ENCODE peak calls at places on chromosomes 6 and 20, in nine cellular contexts. T is AG08395; Q is nucleus accumbens; B is activated T-cell treated with anti-CD3 and anti-CD28 coated beads, Interleukin-2, amount 50 U/mL, for 48 hours; O is H9; P is GM12891; E is GM03348; F is OCI-M1; J is T-helper 1 cell. Z is an unnamed sample.

GRCh38 chr6:110882824-110883554 is 8.4 kb downstream of the AMD1 start:
- DNase-seq in P (no peak), Q (no peak), J (no peak), B (no peak), T (no peak), O (no peak), E (no peak), F (no peak), Z (no peak)

GRCh38 chr6:53042112-53042511 is 23.1 kb upstream of the FBXO9 start:
- DNase-seq in J (no peak), Q (no peak), T (peak; percentile 71), P (no peak), B (no peak), O (no peak), F (peak; percentile 7), E (peak; percentile 66), Z (no peak)

GRCh38 chr20:40717343-40717865 is 28.4 kb upstream of the MAFB start:
- DNase-seq in O (no peak), B (no peak), F (no peak), P (no peak), J (no peak), E (no peak), Q (no peak), T (no peak), Z (no peak)

GRCh38 chr6:14074723-14075503 is 42.7 kb upstream of the CD83 start:
- DNase-seq in T (peak; percentile 20), B (no peak), P (no peak), J (peak; percentile 73), Q (no peak), E (peak; percentile 55), F (peak; percentile 85), O (no peak), Z (no peak)

GRCh38 chr6:33446356-33446755 is 8.0 kb upstream of the ZBTB9 start:
- DNase-seq in B (no peak), O (no peak), T (no peak), Q (no peak), J (no peak), F (no peak), E (no peak), P (no peak), Z (no peak)

GRCh38 chr6:133767571-133767970 is 121.3 kb upstream of the TCF21 start:
- DNase-seq in Q (no peak), P (no peak), O (no peak), B (no peak), F (no peak), T (no peak), J (no peak), E (no peak), Z (no peak)

GRCh38 chr6:169618526-169619490 is 83.0 kb downstream of the WDR27 start:
- DNase-seq in E (peak; percentile 69), J (no peak), Q (no peak), O (no peak), B (no peak), T (peak; percentile 78), P (no peak), F (no peak), Z (no peak)

GRCh38 chr6:5302995-5303622 is 41.8 kb downstream of the FARS2 start:
- DNase-seq in B (peak; percentile 65), T (no peak), P (peak; percentile 15), F (no peak), E (peak; percentile 17), O (peak; percentile 81), Q (no peak), J (peak; percentile 79), Z (peak; percentile 69)

GRCh38 chr6:3585320-3585935 is 128.6 kb upstream of the SLC22A23 start:
- DNase-seq in O (no peak), F (no peak), P (no peak), B (no peak), E (peak; percentile 74), J (peak; percentile 14), T (peak; percentile 72), Q (no peak), Z (no peak)

GRCh38 chr6:119479860-119480655 is 130.5 kb upstream of the MAN1A1 start:
- DNase-seq in Q (no peak), O (no peak), T (peak; percentile 5), J (no peak), E (peak; percentile 15), B (no peak), P (no peak), F (peak; percentile 89), Z (no peak)

GRCh38 chr6:118890997-118891790 is 2.8 kb upstream of the ASF1A start:
- DNase-seq in J (peak; percentile 20), P (no peak), B (no peak), E (no peak), Q (no peak), F (no peak), O (no peak), T (no peak), Z (no peak)

GRCh38 chr6:7697820-7698623 is 27.9 kb upstream of the BMP6 start:
- DNase-seq in F (peak; percentile 96), T (peak; percentile 76), Q (peak; percentile 14), E (peak; percentile 67), J (no peak), O (no peak), P (no peak), B (no peak), Z (no peak)

GRCh38 chr6:51983564-51983963 is 103.8 kb downstream of the PKHD1 start:
- DNase-seq in T (no peak), F (no peak), O (no peak), Q (no peak), E (no peak), J (no peak), B (no peak), P (no peak), Z (no peak)

GRCh38 chr6:15763364-15763763 is 100.5 kb upstream of the DTNBP1 start:
- DNase-seq in Q (no peak), P (no peak), F (no peak), E (no peak), O (no peak), J (no peak), B (no peak), T (no peak), Z (no peak)

GRCh38 chr6:159169193-159169555 is at the start of gene FNDC1:
- DNase-seq in F (no peak), E (peak; percentile 93), J (no peak), T (peak; percentile 66), O (peak; percentile 48), Q (peak; percentile 10), P (peak; percentile 80), B (peak; percentile 72), Z (no peak)

GRCh38 chr6:125994659-125995488 is 8.5 kb downstream of the TRMT11 start:
- DNase-seq in F (no peak), O (no peak), J (no peak), T (no peak), Q (no peak), P (no peak), B (no peak), E (no peak), Z (no peak)

GRCh38 chr20:56247954-56248782 is at the start of gene MC3R:
- DNase-seq in O (peak; percentile 79), P (peak; percentile 18), E (peak; percentile 58), J (peak; percentile 28), T (peak; percentile 27), F (peak; percentile 47), B (peak; percentile 42), Q (peak; percentile 18), Z (peak; percentile 80)

GRCh38 chr6:1285589-1286340 is 26.1 kb upstream of the FOXQ1 start:
- DNase-seq in Q (no peak), O (no peak), P (no peak), T (peak; percentile 82), J (no peak), B (no peak), E (peak; percentile 76), F (no peak), Z (no peak)

GRCh38 chr20:50821994-50822393 is 27.1 kb downstream of the BCAS4 start:
- DNase-seq in E (no peak), Q (no peak), J (no peak), B (no peak), F (no peak), T (no peak), P (no peak), O (no peak), Z (no peak)

GRCh38 chr6:109360791-109361190 is 21.5 kb downstream of the CD164 start:
- DNase-seq in F (peak; percentile 23), T (no peak), E (no peak), J (no peak), P (no peak), Q (no peak), B (no peak), O (no peak), Z (no peak)

GRCh38 chr20:40562031-40562430 is 127.0 kb downstream of the MAFB start:
- DNase-seq in J (no peak), B (no peak), E (no peak), T (peak; percentile 58), P (no peak), O (no peak), F (no peak), Q (peak; percentile 16), Z (no peak)

GRCh38 chr6:87074051-87074711 is 20.7 kb downstream of the CGA start:
- DNase-seq in F (no peak), J (no peak), T (no peak), Q (no peak), O (no peak), E (no peak), P (no peak), B (no peak), Z (no peak)

GRCh38 chr6:917939-918338 is 225.0 kb upstream of the EXOC2 start:
- DNase-seq in O (no peak), B (no peak), F (no peak), Q (no peak), T (no peak), J (no peak), E (no peak), P (no peak), Z (no peak)

GRCh38 chr6:170087946-170088348 is 202.9 kb downstream of the DLL1 start:
- DNase-seq in J (peak; percentile 85), F (no peak), Q (no peak), O (peak; percentile 30), T (no peak), B (peak; percentile 49), E (no peak), P (peak; percentile 81), Z (peak; percentile 7)

GRCh38 chr6:169567809-169568208 is 134.0 kb downstream of the WDR27 start:
- DNase-seq in B (no peak), T (no peak), Q (no peak), J (no peak), E (no peak), P (no peak), O (no peak), F (no peak), Z (no peak)

GRCh38 chr6:127513425-127513824 is 5.7 kb downstream of the MTCL3 start:
- DNase-seq in J (no peak), P (no peak), O (no peak), B (no peak), E (no peak), Q (no peak), F (no peak), T (no peak), Z (no peak)

GRCh38 chr6:33173228-33174180 is 18.8 kb downstream of the COL11A2 start:
- DNase-seq in P (no peak), J (no peak), Q (no peak), O (no peak), E (no peak), T (no peak), F (no peak), B (no peak), Z (no peak)

GRCh38 chr6:75563032-75563431 is 38.6 kb upstream of the SENP6 start:
- DNase-seq in O (peak; percentile 67), B (no peak), Q (no peak), J (peak; percentile 18), F (peak; percentile 71), P (no peak), E (no peak), T (peak; percentile 17), Z (no peak)

GRCh38 chr20:872855-873520 is 39.5 kb downstream of the FAM110A start:
- DNase-seq in F (no peak), B (no peak), E (no peak), Q (no peak), O (peak; percentile 80), T (no peak), P (no peak), J (no peak), Z (no peak)

GRCh38 chr6:147710890-147711289 is 202.4 kb downstream of the SAMD5 start:
- DNase-seq in B (no peak), P (no peak), O (no peak), J (no peak), Q (no peak), T (no peak), E (no peak), F (no peak), Z (no peak)

GRCh38 chr6:166676270-166676860 is 49.3 kb upstream of the RPS6KA2 start:
- DNase-seq in J (no peak), B (no peak), F (no peak), Q (no peak), T (no peak), E (no peak), O (no peak), P (no peak), Z (no peak)